ENCODE peak calls at places on chromosomes 2 and 18, in ten cellular contexts. Y is mesothelial cell of epicardium; O is ovary; D is tibial nerve; T is colonic mucosa; N is kidney; W is AG10803; S is CD8-positive, alpha-beta T cell; U is astrocyte of the spinal cord; Q is neural progenitor cell. V is an unnamed sample.

GRCh38 chr18:14093526-14093925 is 38.7 kb downstream of the ZNF519 start:
- DNase-seq in Y (no peak), O (no peak), D (no peak), T (no peak), N (no peak), W (no peak), S (no peak), U (no peak), Q (no peak), V (no peak)

GRCh38 chr2:24158131-24158530 is 16.7 kb upstream of the FAM228A start:
- DNase-seq in Y (no peak), O (no peak), D (no peak), T (no peak), N (no peak), W (no peak), S (no peak), U (no peak), Q (no peak), V (no peak)

GRCh38 chr2:100286318-100286717 is 36.0 kb downstream of the LONRF2 start:
- DNase-seq in Y (no peak), O (no peak), D (no peak), T (no peak), N (no peak), W (peak), S (no peak), U (no peak), Q (no peak), V (no peak)

GRCh38 chr2:216849987-216850386 is 9.9 kb downstream of the TNP1 start:
- DNase-seq in Y (no peak), O (no peak), D (peak), T (no peak), N (peak), W (no peak), S (no peak), U (no peak), Q (no peak), V (no peak)

GRCh38 chr18:79506191-79507075 is 110.7 kb downstream of the NFATC1 start:
- DNase-seq in Y (no peak), O (peak), D (peak), T (no peak), N (peak), W (peak), S (no peak), U (peak), Q (peak), V (peak)

GRCh38 chr2:177124371-177124770 is 88.2 kb upstream of the HNRNPA3 start:
- DNase-seq in Y (no peak), O (no peak), D (no peak), T (no peak), N (no peak), W (no peak), S (no peak), U (no peak), Q (no peak), V (no peak)

GRCh38 chr18:59514193-59514592 is 155.1 kb upstream of the LMAN1 start:
- DNase-seq in Y (no peak), O (peak), D (peak), T (peak), N (peak), W (peak), S (no peak), U (peak), Q (peak), V (no peak)

GRCh38 chr2:54396107-54396506 is 60.0 kb upstream of the SPTBN1 start:
- DNase-seq in Y (no peak), O (no peak), D (no peak), T (no peak), N (no peak), W (peak), S (no peak), U (peak), Q (no peak), V (no peak)

GRCh38 chr2:2013476-2013875 is 269.2 kb upstream of the PXDN start:
- DNase-seq in Y (no peak), O (no peak), D (no peak), T (no peak), N (no peak), W (no peak), S (no peak), U (no peak), Q (no peak), V (no peak)

GRCh38 chr2:199456383-199457146 is 1.2 kb downstream of the SATB2 start:
- DNase-seq in Y (no peak), O (no peak), D (no peak), T (no peak), N (no peak), W (no peak), S (no peak), U (no peak), Q (peak), V (no peak)

GRCh38 chr2:178173657-178174056 is 20.7 kb upstream of the OSBPL6 start:
- DNase-seq in Y (no peak), O (no peak), D (no peak), T (no peak), N (no peak), W (no peak), S (no peak), U (no peak), Q (no peak), V (no peak)

GRCh38 chr2:97719362-97720155 is 6.2 kb downstream of the ZAP70 start:
- DNase-seq in Y (no peak), O (no peak), D (no peak), T (no peak), N (peak), W (no peak), S (no peak), U (no peak), Q (no peak), V (no peak)

GRCh38 chr2:239195318-239195871 is 205.4 kb downstream of the HDAC4 start:
- DNase-seq in Y (peak), O (no peak), D (no peak), T (no peak), N (peak), W (no peak), S (no peak), U (peak), Q (no peak), V (peak)

GRCh38 chr2:95346738-95347671 is 49.9 kb downstream of the KCNIP3 start:
- DNase-seq in Y (peak), O (peak), D (no peak), T (peak), N (peak), W (peak), S (no peak), U (no peak), Q (peak), V (peak)

GRCh38 chr2:3160751-3161330 is 216.8 kb downstream of the EIPR1 start:
- DNase-seq in Y (no peak), O (no peak), D (no peak), T (no peak), N (no peak), W (no peak), S (no peak), U (peak), Q (no peak), V (no peak)

GRCh38 chr2:182642328-182642727 is 73.7 kb upstream of the DNAJC10 start:
- DNase-seq in Y (no peak), O (peak), D (peak), T (peak), N (peak), W (peak), S (peak), U (peak), Q (peak), V (no peak)

GRCh38 chr18:45621068-45621511 is 5.8 kb downstream of the SLC14A2 start:
- DNase-seq in Y (peak), O (no peak), D (no peak), T (peak), N (no peak), W (peak), S (peak), U (peak), Q (peak), V (no peak)

GRCh38 chr2:47089083-47089464 is 66.0 kb downstream of the STPG4 start:
- DNase-seq in Y (no peak), O (no peak), D (no peak), T (no peak), N (no peak), W (no peak), S (no peak), U (peak), Q (no peak), V (no peak)

GRCh38 chr2:47087051-47087450 is 68.1 kb downstream of the STPG4 start:
- DNase-seq in Y (no peak), O (no peak), D (no peak), T (no peak), N (no peak), W (no peak), S (no peak), U (no peak), Q (no peak), V (no peak)

GRCh38 chr2:47086571-47086970 is 68.5 kb downstream of the STPG4 start:
- DNase-seq in Y (no peak), O (no peak), D (no peak), T (no peak), N (peak), W (no peak), S (no peak), U (no peak), Q (no peak), V (no peak)

GRCh38 chr2:47086054-47086471 is 69.0 kb downstream of the STPG4 start:
- DNase-seq in Y (no peak), O (no peak), D (no peak), T (no peak), N (no peak), W (no peak), S (no peak), U (no peak), Q (no peak), V (no peak)

DNA sequence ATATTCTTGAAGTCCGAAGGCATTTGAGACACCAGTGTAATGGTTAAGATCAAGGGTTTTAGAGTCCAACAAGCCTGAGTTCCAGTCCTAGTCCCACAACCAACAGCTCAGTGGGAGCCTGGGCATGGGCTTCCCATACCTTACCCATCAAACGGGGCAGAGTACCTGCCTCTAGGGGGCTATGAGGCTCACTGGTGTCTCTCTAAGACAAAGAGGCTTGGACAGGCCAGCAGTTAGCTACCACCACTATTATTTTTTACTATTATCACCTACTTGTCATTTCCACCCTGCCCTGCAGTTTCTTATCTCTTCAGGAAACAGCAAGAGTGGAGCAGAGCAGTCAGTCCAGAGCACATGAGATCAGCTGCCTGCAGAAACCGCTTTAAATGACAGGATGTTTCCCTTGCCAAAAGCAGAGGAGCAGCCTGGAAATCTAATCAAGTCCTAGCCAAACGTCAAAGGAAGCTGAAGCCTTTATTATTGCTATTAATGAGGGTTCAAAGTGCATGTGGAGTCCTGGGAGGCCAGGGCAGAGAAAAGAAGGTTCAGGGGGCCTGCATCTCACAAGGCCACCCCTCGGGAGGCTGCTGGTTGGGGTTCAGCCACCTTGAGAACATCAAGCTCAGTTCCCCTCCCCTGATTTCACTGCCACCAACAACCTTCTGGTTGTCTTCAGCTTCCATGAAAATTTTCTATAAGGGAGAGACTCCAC is 66.6 kb downstream of the STPG4 start:
- DNase-seq in Y (no peak), O (no peak), D (no peak), T (no peak), N (no peak), W (no peak), S (no peak), U (peak), Q (no peak), V (no peak)
- TF ChIP-seq CTCF in Y (no peak), O (no peak), D (no peak), T (no peak), N (no peak), W (no peak), S (no peak), U (peak), Q (peak), V (no peak)

DNA sequence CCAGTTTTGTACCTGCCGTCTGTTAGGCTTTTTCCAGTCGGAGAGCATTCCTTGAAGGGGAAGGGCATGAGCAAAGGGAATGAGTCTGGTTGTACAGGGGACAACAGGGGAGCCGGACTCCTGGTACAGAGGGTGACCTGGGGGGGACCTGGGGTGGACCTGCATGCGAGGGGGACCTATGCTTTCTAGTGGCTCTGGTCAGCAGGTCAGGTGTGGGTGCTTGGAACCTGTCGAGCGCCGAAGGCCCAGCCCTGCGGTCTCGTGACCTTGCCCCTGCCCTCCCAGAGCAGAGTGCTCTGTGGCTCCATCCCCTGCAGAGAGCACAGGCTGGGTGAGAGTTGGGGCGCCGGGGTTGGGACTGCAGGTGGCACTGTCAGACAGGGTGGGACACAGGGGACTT is 96.7 kb upstream of the ASAP2 start:
- DNase-seq in Y (no peak), O (no peak), D (no peak), T (no peak), N (no peak), W (no peak), S (no peak), U (no peak), Q (no peak), V (no peak)
- TF ChIP-seq CTCF in Y (no peak), O (no peak), D (no peak), T (no peak), N (no peak), W (no peak), S (no peak), U (no peak), Q (no peak), V (no peak)

GRCh38 chr18:32470713-32471633 is at the start of gene GAREM1:
- DNase-seq in Y (peak), O (peak), D (peak), T (peak), N (peak), W (peak), S (peak), U (peak), Q (peak), V (peak)

GRCh38 chr18:32469691-32470131 is 971 bp downstream of the GAREM1 start:
- DNase-seq in Y (no peak), O (no peak), D (no peak), T (peak), N (no peak), W (peak), S (no peak), U (peak), Q (peak), V (no peak)

GRCh38 chr18:32470136-32470712 is 458 bp downstream of the GAREM1 start:
- DNase-seq in Y (peak), O (peak), D (peak), T (peak), N (peak), W (peak), S (no peak), U (no peak), Q (peak), V (no peak)

GRCh38 chr18:32468147-32468845 is 2.4 kb downstream of the GAREM1 start:
- DNase-seq in Y (no peak), O (no peak), D (no peak), T (no peak), N (no peak), W (no peak), S (no peak), U (no peak), Q (no peak), V (no peak)

GRCh38 chr18:32469190-32469611 is 1.5 kb downstream of the GAREM1 start:
- DNase-seq in Y (no peak), O (peak), D (no peak), T (peak), N (peak), W (peak), S (no peak), U (peak), Q (peak), V (peak)
- TF ChIP-seq CTCF in Y (no peak), O (no peak), D (peak), T (peak), N (peak), W (no peak), S (no peak), U (peak), Q (peak), V (peak)

GRCh38 chr2:141911485-141912066 is 219.2 kb downstream of the LRP1B start:
- DNase-seq in Y (no peak), O (no peak), D (no peak), T (no peak), N (no peak), W (peak), S (no peak), U (peak), Q (peak), V (no peak)
- TF ChIP-seq CTCF in Y (peak), O (no peak), D (no peak), T (peak), N (no peak), W (peak), S (no peak), U (peak), Q (peak), V (peak)

DNA sequence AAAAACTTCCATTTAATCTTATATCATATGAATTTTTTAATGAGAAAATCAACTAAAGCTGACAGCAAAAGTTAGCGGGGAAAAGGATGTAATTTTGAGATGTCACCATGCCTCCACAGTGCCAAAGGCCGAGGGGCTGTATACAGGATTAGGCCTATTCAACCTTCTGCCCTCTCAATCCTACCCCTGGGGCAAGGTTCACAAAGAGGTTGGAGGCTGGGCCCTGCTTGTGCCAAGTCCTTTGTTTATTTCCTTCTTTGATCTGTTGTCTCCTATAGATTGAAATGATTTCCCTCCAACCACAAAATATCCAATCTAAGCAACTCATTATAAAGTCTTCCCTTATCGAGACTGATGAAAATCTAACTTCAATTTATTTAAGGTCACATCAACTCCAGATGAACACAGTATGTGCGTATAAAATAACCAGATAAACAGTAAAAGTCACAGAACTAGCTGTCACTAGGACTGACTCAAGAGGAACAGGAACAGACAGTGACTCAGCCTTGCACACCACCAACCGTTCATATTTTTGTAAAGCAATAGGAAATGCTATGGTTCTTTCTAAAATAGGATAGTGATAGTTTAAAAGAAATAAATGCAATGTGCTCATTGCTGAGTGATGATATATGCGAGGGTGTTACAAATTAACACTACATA is 95.8 kb downstream of the SLC25A12 start:
- DNase-seq in Y (no peak), O (no peak), D (no peak), T (no peak), N (no peak), W (peak), S (no peak), U (peak), Q (peak), V (no peak)
- TF ChIP-seq CTCF in Y (no peak), O (no peak), D (no peak), T (no peak), N (no peak), W (no peak), S (no peak), U (no peak), Q (no peak), V (no peak)

V was measured in osteocyte.